ENCODE peak calls at places on chromosome 1, in eight cellular contexts. One of them, this sample, is unnamed.

GRCh38 chr1:15749399-15750291 is 7.3 kb downstream of the TMEM82 start:
- DNase-seq in heart left ventricle: no peak
- DNase-seq in right lobe of liver: no peak
- DNase-seq in NB4: no peak
- DNase-seq in breast epithelium: no peak
- DNase-seq in K562: no peak
- DNase-seq in Peyer's patch: no peak
- DNase-seq in H1: no peak
- DNase-seq in this sample: no peak

GRCh38 chr1:101337968-101338367 is 101.1 kb downstream of the S1PR1 start:
- DNase-seq in heart left ventricle: no peak
- DNase-seq in right lobe of liver: no peak
- DNase-seq in NB4: no peak
- DNase-seq in breast epithelium: no peak
- DNase-seq in K562: no peak
- DNase-seq in Peyer's patch: no peak
- DNase-seq in H1: no peak
- DNase-seq in this sample: no peak

GRCh38 chr1:218254296-218254918 is 30.7 kb upstream of the RRP15 start:
- DNase-seq in heart left ventricle: no peak
- DNase-seq in right lobe of liver: no peak
- DNase-seq in NB4: peak
- DNase-seq in breast epithelium: no peak
- DNase-seq in K562: no peak
- DNase-seq in Peyer's patch: no peak
- DNase-seq in H1: no peak
- DNase-seq in this sample: no peak

GRCh38 chr1:234556245-234556943 is 53.6 kb downstream of the IRF2BP2 start:
- DNase-seq in heart left ventricle: no peak
- DNase-seq in right lobe of liver: no peak
- DNase-seq in NB4: no peak
- DNase-seq in breast epithelium: peak
- DNase-seq in K562: no peak
- DNase-seq in Peyer's patch: no peak
- DNase-seq in H1: no peak
- DNase-seq in this sample: no peak

GRCh38 chr1:205813755-205814058 is 709 bp upstream of the SLC41A1 start:
- DNase-seq in heart left ventricle: no peak
- DNase-seq in right lobe of liver: no peak
- DNase-seq in NB4: no peak
- DNase-seq in breast epithelium: no peak
- DNase-seq in K562: no peak
- DNase-seq in Peyer's patch: no peak
- DNase-seq in H1: no peak
- DNase-seq in this sample: no peak

GRCh38 chr1:172273668-172274396 is 146.7 kb upstream of the C1orf105 start:
- DNase-seq in heart left ventricle: no peak
- DNase-seq in right lobe of liver: no peak
- DNase-seq in NB4: peak
- DNase-seq in breast epithelium: no peak
- DNase-seq in K562: no peak
- DNase-seq in Peyer's patch: no peak
- DNase-seq in H1: no peak
- DNase-seq in this sample: no peak

GRCh38 chr1:234613128-234613875 is 3.3 kb upstream of the IRF2BP2 start:
- DNase-seq in heart left ventricle: no peak
- DNase-seq in right lobe of liver: no peak
- DNase-seq in NB4: peak
- DNase-seq in breast epithelium: no peak
- DNase-seq in K562: peak
- DNase-seq in Peyer's patch: no peak
- DNase-seq in H1: no peak
- DNase-seq in this sample: no peak

GRCh38 chr1:192949783-192950182 is 109.4 kb downstream of the UCHL5 start:
- DNase-seq in heart left ventricle: no peak
- DNase-seq in right lobe of liver: no peak
- DNase-seq in NB4: no peak
- DNase-seq in breast epithelium: no peak
- DNase-seq in K562: no peak
- DNase-seq in Peyer's patch: no peak
- DNase-seq in H1: no peak
- DNase-seq in this sample: no peak

GRCh38 chr1:100051893-100052292 is 80.8 kb downstream of the SASS6 start:
- DNase-seq in heart left ventricle: no peak
- DNase-seq in right lobe of liver: no peak
- DNase-seq in NB4: no peak
- DNase-seq in breast epithelium: no peak
- DNase-seq in K562: no peak
- DNase-seq in Peyer's patch: no peak
- DNase-seq in H1: no peak
- DNase-seq in this sample: no peak

GRCh38 chr1:156550346-156550745 is 22.0 kb downstream of the IQGAP3 start:
- DNase-seq in heart left ventricle: no peak
- DNase-seq in right lobe of liver: no peak
- DNase-seq in NB4: no peak
- DNase-seq in breast epithelium: no peak
- DNase-seq in K562: no peak
- DNase-seq in Peyer's patch: no peak
- DNase-seq in H1: no peak
- DNase-seq in this sample: peak

GRCh38 chr1:107252271-107252670 is 111.4 kb downstream of the NTNG1 start:
- DNase-seq in heart left ventricle: no peak
- DNase-seq in right lobe of liver: no peak
- DNase-seq in NB4: no peak
- DNase-seq in breast epithelium: no peak
- DNase-seq in K562: no peak
- DNase-seq in Peyer's patch: no peak
- DNase-seq in H1: no peak
- DNase-seq in this sample: no peak

GRCh38 chr1:87305762-87306161 is 22.9 kb upstream of the LMO4 start:
- DNase-seq in heart left ventricle: no peak
- DNase-seq in right lobe of liver: no peak
- DNase-seq in NB4: no peak
- DNase-seq in breast epithelium: no peak
- DNase-seq in K562: no peak
- DNase-seq in Peyer's patch: no peak
- DNase-seq in H1: no peak
- DNase-seq in this sample: no peak

GRCh38 chr1:32885691-32886011 is 640 bp upstream of the HPCA start:
- DNase-seq in heart left ventricle: no peak
- DNase-seq in right lobe of liver: no peak
- DNase-seq in NB4: no peak
- DNase-seq in breast epithelium: no peak
- DNase-seq in K562: no peak
- DNase-seq in Peyer's patch: no peak
- DNase-seq in H1: no peak
- DNase-seq in this sample: no peak

GRCh38 chr1:66938618-66939017 is 13.8 kb downstream of the MIER1 start:
- DNase-seq in heart left ventricle: no peak
- DNase-seq in right lobe of liver: no peak
- DNase-seq in NB4: peak
- DNase-seq in breast epithelium: no peak
- DNase-seq in K562: no peak
- DNase-seq in Peyer's patch: no peak
- DNase-seq in H1: no peak
- DNase-seq in this sample: no peak

GRCh38 chr1:47761974-47762373 is 235.2 kb downstream of the TRABD2B start:
- DNase-seq in heart left ventricle: no peak
- DNase-seq in right lobe of liver: peak
- DNase-seq in NB4: no peak
- DNase-seq in breast epithelium: peak
- DNase-seq in K562: no peak
- DNase-seq in Peyer's patch: no peak
- DNase-seq in H1: no peak
- DNase-seq in this sample: no peak

GRCh38 chr1:62852253-62852652 is 68.3 kb downstream of the ATG4C start:
- DNase-seq in heart left ventricle: no peak
- DNase-seq in right lobe of liver: no peak
- DNase-seq in NB4: no peak
- DNase-seq in breast epithelium: no peak
- DNase-seq in K562: no peak
- DNase-seq in Peyer's patch: no peak
- DNase-seq in H1: no peak
- DNase-seq in this sample: no peak

GRCh38 chr1:59674605-59675004 is 140.1 kb upstream of the HOOK1 start:
- DNase-seq in heart left ventricle: peak
- DNase-seq in right lobe of liver: no peak
- DNase-seq in NB4: peak
- DNase-seq in breast epithelium: no peak
- DNase-seq in K562: no peak
- DNase-seq in Peyer's patch: no peak
- DNase-seq in H1: no peak
- DNase-seq in this sample: no peak

GRCh38 chr1:178869114-178869697 is 1.7 kb downstream of the ANGPTL1 start:
- DNase-seq in heart left ventricle: no peak
- DNase-seq in right lobe of liver: no peak
- DNase-seq in NB4: peak
- DNase-seq in breast epithelium: no peak
- DNase-seq in K562: no peak
- DNase-seq in Peyer's patch: no peak
- DNase-seq in H1: no peak
- DNase-seq in this sample: no peak
- TF ChIP-seq POLR2A in heart left ventricle: no peak
- TF ChIP-seq POLR2A in right lobe of liver: no peak
- TF ChIP-seq POLR2A in NB4: no peak
- TF ChIP-seq POLR2A in breast epithelium: no peak
- TF ChIP-seq POLR2A in K562: no peak
- TF ChIP-seq POLR2A in Peyer's patch: no peak
- TF ChIP-seq POLR2A in H1: no peak
- TF ChIP-seq POLR2A in this sample: peak

DNA sequence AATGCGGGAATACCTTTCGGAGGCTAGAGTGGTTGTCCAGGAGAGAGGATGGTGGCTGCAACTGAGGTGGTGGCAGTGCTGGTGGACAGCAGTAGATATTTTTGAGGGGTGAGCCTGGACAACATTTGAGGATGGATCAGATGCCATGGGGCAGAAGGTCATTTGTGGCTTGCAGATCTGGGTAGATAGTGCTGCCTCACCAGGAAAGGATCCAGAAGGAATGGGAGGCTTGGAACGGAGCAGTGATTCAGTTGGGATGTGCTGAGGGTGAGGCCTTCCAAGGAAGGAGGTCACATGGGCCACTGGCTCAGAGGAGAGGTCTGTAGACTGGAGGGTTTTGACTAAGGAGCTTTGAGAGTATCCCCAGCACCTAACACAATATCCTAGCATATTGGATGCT is 110.8 kb upstream of the KAZN start:
- DNase-seq in heart left ventricle: no peak
- DNase-seq in right lobe of liver: no peak
- DNase-seq in NB4: no peak
- DNase-seq in breast epithelium: no peak
- DNase-seq in K562: no peak
- DNase-seq in Peyer's patch: no peak
- DNase-seq in H1: no peak
- DNase-seq in this sample: no peak
- H3K4me3 ChIP-seq in heart left ventricle: no peak
- H3K4me3 ChIP-seq in right lobe of liver: no peak
- H3K4me3 ChIP-seq in NB4: no peak
- H3K4me3 ChIP-seq in breast epithelium: no peak
- H3K4me3 ChIP-seq in K562: no peak
- H3K4me3 ChIP-seq in Peyer's patch: no peak
- H3K4me3 ChIP-seq in H1: no peak
- H3K4me3 ChIP-seq in this sample: no peak

GRCh38 chr1:182515556-182515955 is 65.6 kb downstream of the RGSL1 start:
- DNase-seq in heart left ventricle: no peak
- DNase-seq in right lobe of liver: no peak
- DNase-seq in NB4: no peak
- DNase-seq in breast epithelium: no peak
- DNase-seq in K562: no peak
- DNase-seq in Peyer's patch: no peak
- DNase-seq in H1: no peak
- DNase-seq in this sample: no peak
- TF ChIP-seq CTCF in heart left ventricle: no peak
- TF ChIP-seq CTCF in right lobe of liver: no peak
- TF ChIP-seq CTCF in NB4: no peak
- TF ChIP-seq CTCF in breast epithelium: no peak
- TF ChIP-seq CTCF in K562: no peak
- TF ChIP-seq CTCF in Peyer's patch: no peak
- TF ChIP-seq CTCF in H1: no peak
- TF ChIP-seq CTCF in this sample: no peak

DNA sequence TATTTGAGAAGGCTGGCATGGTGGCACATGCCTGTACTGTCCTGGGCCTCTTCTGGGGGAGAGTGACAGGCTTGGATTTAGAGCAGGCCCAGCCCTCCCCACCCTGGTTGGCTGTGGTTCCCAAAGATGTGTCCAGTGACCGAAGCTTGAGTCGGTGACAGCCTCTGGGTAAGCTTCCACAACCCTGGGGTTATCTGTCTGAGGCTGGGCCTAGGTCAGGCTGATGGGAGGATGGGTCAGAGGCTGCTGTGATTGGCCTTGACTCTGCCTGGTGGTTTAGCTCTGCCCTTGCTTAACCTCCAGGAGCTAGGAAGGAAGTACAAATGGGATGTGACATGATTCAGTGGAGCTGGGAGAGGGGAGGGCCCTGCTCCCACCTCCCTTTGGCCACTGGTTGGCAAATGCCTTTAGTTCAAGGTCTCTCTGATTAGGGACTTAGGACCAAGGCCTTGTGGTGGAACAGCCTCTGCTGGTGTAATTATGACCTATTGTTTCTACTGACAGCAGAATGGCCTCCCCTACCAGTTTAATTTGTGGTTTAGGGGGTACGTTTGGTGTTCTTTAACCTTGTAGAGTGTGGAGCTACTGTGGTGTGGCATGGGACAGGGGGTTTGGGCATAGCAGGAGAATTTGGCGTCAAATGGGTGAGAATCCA is 16.6 kb downstream of the NUDC start:
- DNase-seq in heart left ventricle: peak
- DNase-seq in right lobe of liver: peak
- DNase-seq in NB4: peak
- DNase-seq in breast epithelium: no peak
- DNase-seq in K562: peak
- DNase-seq in Peyer's patch: no peak
- DNase-seq in H1: no peak
- DNase-seq in this sample: no peak
- TF ChIP-seq POLR2A in heart left ventricle: no peak
- TF ChIP-seq POLR2A in right lobe of liver: peak
- TF ChIP-seq POLR2A in NB4: no peak
- TF ChIP-seq POLR2A in breast epithelium: no peak
- TF ChIP-seq POLR2A in K562: no peak
- TF ChIP-seq POLR2A in Peyer's patch: no peak
- TF ChIP-seq POLR2A in H1: no peak
- TF ChIP-seq POLR2A in this sample: no peak

DNA sequence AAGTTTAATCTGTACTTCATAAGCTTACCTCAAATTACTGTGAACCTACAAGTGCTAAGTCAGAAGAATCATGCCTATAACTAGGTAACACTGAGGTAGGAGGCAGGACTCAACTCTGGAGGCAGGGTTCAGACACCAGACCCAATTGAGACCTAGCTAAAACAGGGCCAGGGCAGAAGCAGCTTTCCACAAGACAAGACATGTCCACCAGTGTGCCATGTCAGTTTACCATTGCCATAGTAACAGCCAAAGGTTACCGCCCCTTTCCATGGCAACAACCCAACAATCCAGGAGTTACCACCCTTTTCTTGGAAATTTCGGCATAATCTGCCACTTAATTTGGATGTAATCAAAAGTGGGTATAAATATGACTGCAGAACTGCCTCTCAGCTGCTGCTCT is 432.3 kb downstream of the DPYD start:
- DNase-seq in heart left ventricle: no peak
- DNase-seq in right lobe of liver: no peak
- DNase-seq in NB4: no peak
- DNase-seq in breast epithelium: no peak
- DNase-seq in K562: no peak
- DNase-seq in Peyer's patch: no peak
- DNase-seq in H1: no peak
- DNase-seq in this sample: no peak
- H3K4me3 ChIP-seq in heart left ventricle: no peak
- H3K4me3 ChIP-seq in right lobe of liver: no peak
- H3K4me3 ChIP-seq in NB4: no peak
- H3K4me3 ChIP-seq in breast epithelium: no peak
- H3K4me3 ChIP-seq in K562: no peak
- H3K4me3 ChIP-seq in Peyer's patch: no peak
- H3K4me3 ChIP-seq in H1: no peak
- H3K4me3 ChIP-seq in this sample: no peak

This sample was measured in gastrocnemius medialis.